ENCODE peak calls at places on chromosome 21, in ten cellular contexts. One of them, this sample, is unnamed. For H3K36me3, the result is how much of the 10 kb centered on the place peaks cover.

GRCh38 chr21:25858328-25858727 is 123.6 kb downstream of the GABPA start:
- DNase-seq in fibroblast of lung: no peak
- DNase-seq in gastrocnemius medialis: no peak
- DNase-seq in iPS DF 6.9: no peak
- DNase-seq in H7: no peak
- DNase-seq in suprapubic skin: no peak
- DNase-seq in pancreas: no peak
- DNase-seq in DND-41: no peak
- DNase-seq in mucosa of descending colon: no peak
- DNase-seq in heart left ventricle: no peak
- DNase-seq in this sample: no peak

GRCh38 chr21:45167796-45168222 is 93.4 kb downstream of the ADARB1 start:
- DNase-seq in fibroblast of lung: peak
- DNase-seq in gastrocnemius medialis: no peak
- DNase-seq in iPS DF 6.9: no peak
- DNase-seq in H7: no peak
- DNase-seq in suprapubic skin: no peak
- DNase-seq in pancreas: no peak
- DNase-seq in DND-41: no peak
- DNase-seq in mucosa of descending colon: no peak
- DNase-seq in heart left ventricle: no peak
- DNase-seq in this sample: no peak

GRCh38 chr21:14900611-14901010 is 164.2 kb downstream of the NRIP1 start:
- DNase-seq in fibroblast of lung: peak
- DNase-seq in gastrocnemius medialis: no peak
- DNase-seq in iPS DF 6.9: no peak
- DNase-seq in H7: no peak
- DNase-seq in suprapubic skin: no peak
- DNase-seq in pancreas: no peak
- DNase-seq in DND-41: no peak
- DNase-seq in mucosa of descending colon: no peak
- DNase-seq in heart left ventricle: no peak
- DNase-seq in this sample: no peak

GRCh38 chr21:18369115-18369514 is 34.5 kb downstream of the TMPRSS15 start:
- DNase-seq in fibroblast of lung: peak
- DNase-seq in gastrocnemius medialis: no peak
- DNase-seq in iPS DF 6.9: no peak
- DNase-seq in H7: peak
- DNase-seq in suprapubic skin: no peak
- DNase-seq in pancreas: no peak
- DNase-seq in DND-41: no peak
- DNase-seq in mucosa of descending colon: no peak
- DNase-seq in heart left ventricle: no peak
- DNase-seq in this sample: no peak

GRCh38 chr21:44354775-44355771 is 1.7 kb downstream of the TRPM2 start:
- DNase-seq in fibroblast of lung: no peak
- DNase-seq in gastrocnemius medialis: no peak
- DNase-seq in iPS DF 6.9: no peak
- DNase-seq in H7: peak
- DNase-seq in suprapubic skin: no peak
- DNase-seq in pancreas: no peak
- DNase-seq in DND-41: peak
- DNase-seq in mucosa of descending colon: no peak
- DNase-seq in heart left ventricle: no peak
- DNase-seq in this sample: no peak

GRCh38 chr21:26188422-26188821 is 17.9 kb upstream of the APP start:
- DNase-seq in fibroblast of lung: no peak
- DNase-seq in gastrocnemius medialis: no peak
- DNase-seq in iPS DF 6.9: no peak
- DNase-seq in H7: no peak
- DNase-seq in suprapubic skin: no peak
- DNase-seq in pancreas: no peak
- DNase-seq in DND-41: no peak
- DNase-seq in mucosa of descending colon: no peak
- DNase-seq in heart left ventricle: no peak
- DNase-seq in this sample: no peak

GRCh38 chr21:39004776-39005605 is 178.3 kb downstream of the PSMG1 start:
- DNase-seq in fibroblast of lung: peak
- DNase-seq in gastrocnemius medialis: no peak
- DNase-seq in iPS DF 6.9: no peak
- DNase-seq in H7: peak
- DNase-seq in suprapubic skin: no peak
- DNase-seq in pancreas: no peak
- DNase-seq in DND-41: peak
- DNase-seq in mucosa of descending colon: peak
- DNase-seq in heart left ventricle: peak
- DNase-seq in this sample: peak

GRCh38 chr21:25457411-25457810 is 149.9 kb downstream of the MRPL39 start:
- DNase-seq in fibroblast of lung: peak
- DNase-seq in gastrocnemius medialis: no peak
- DNase-seq in iPS DF 6.9: no peak
- DNase-seq in H7: no peak
- DNase-seq in suprapubic skin: no peak
- DNase-seq in pancreas: no peak
- DNase-seq in DND-41: no peak
- DNase-seq in mucosa of descending colon: no peak
- DNase-seq in heart left ventricle: no peak
- DNase-seq in this sample: no peak

GRCh38 chr21:44709426-44710293 is 1.7 kb downstream of the TSPEAR start:
- DNase-seq in fibroblast of lung: no peak
- DNase-seq in gastrocnemius medialis: no peak
- DNase-seq in iPS DF 6.9: no peak
- DNase-seq in H7: peak
- DNase-seq in suprapubic skin: peak
- DNase-seq in pancreas: no peak
- DNase-seq in DND-41: no peak
- DNase-seq in mucosa of descending colon: no peak
- DNase-seq in heart left ventricle: no peak
- DNase-seq in this sample: no peak

GRCh38 chr21:18164933-18165332 is 79.7 kb upstream of the CHODL start:
- DNase-seq in fibroblast of lung: no peak
- DNase-seq in gastrocnemius medialis: no peak
- DNase-seq in iPS DF 6.9: no peak
- DNase-seq in H7: no peak
- DNase-seq in suprapubic skin: no peak
- DNase-seq in pancreas: no peak
- DNase-seq in DND-41: no peak
- DNase-seq in mucosa of descending colon: no peak
- DNase-seq in heart left ventricle: no peak
- DNase-seq in this sample: no peak

GRCh38 chr21:44539031-44539430 is 964 bp downstream of the KRTAP10-1 start:
- DNase-seq in fibroblast of lung: no peak
- DNase-seq in gastrocnemius medialis: no peak
- DNase-seq in iPS DF 6.9: no peak
- DNase-seq in H7: peak
- DNase-seq in suprapubic skin: no peak
- DNase-seq in pancreas: no peak
- DNase-seq in DND-41: no peak
- DNase-seq in mucosa of descending colon: no peak
- DNase-seq in heart left ventricle: no peak
- DNase-seq in this sample: no peak

GRCh38 chr21:21831036-21831435 is 832.8 kb downstream of the NCAM2 start:
- DNase-seq in fibroblast of lung: no peak
- DNase-seq in gastrocnemius medialis: no peak
- DNase-seq in iPS DF 6.9: no peak
- DNase-seq in H7: no peak
- DNase-seq in suprapubic skin: no peak
- DNase-seq in pancreas: no peak
- DNase-seq in DND-41: no peak
- DNase-seq in mucosa of descending colon: no peak
- DNase-seq in heart left ventricle: no peak
- DNase-seq in this sample: no peak

GRCh38 chr21:18663663-18664062 is 260.1 kb upstream of the TMPRSS15 start:
- DNase-seq in fibroblast of lung: no peak
- DNase-seq in gastrocnemius medialis: no peak
- DNase-seq in iPS DF 6.9: no peak
- DNase-seq in H7: no peak
- DNase-seq in suprapubic skin: no peak
- DNase-seq in pancreas: no peak
- DNase-seq in DND-41: no peak
- DNase-seq in mucosa of descending colon: no peak
- DNase-seq in heart left ventricle: no peak
- DNase-seq in this sample: no peak

GRCh38 chr21:34651032-34651431 is 17.8 kb upstream of the CLIC6 start:
- DNase-seq in fibroblast of lung: no peak
- DNase-seq in gastrocnemius medialis: no peak
- DNase-seq in iPS DF 6.9: no peak
- DNase-seq in H7: no peak
- DNase-seq in suprapubic skin: no peak
- DNase-seq in pancreas: no peak
- DNase-seq in DND-41: no peak
- DNase-seq in mucosa of descending colon: no peak
- DNase-seq in heart left ventricle: no peak
- DNase-seq in this sample: no peak

GRCh38 chr21:35664683-35665082 is 395.6 kb downstream of the SETD4 start:
- DNase-seq in fibroblast of lung: no peak
- DNase-seq in gastrocnemius medialis: no peak
- DNase-seq in iPS DF 6.9: no peak
- DNase-seq in H7: no peak
- DNase-seq in suprapubic skin: no peak
- DNase-seq in pancreas: no peak
- DNase-seq in DND-41: peak
- DNase-seq in mucosa of descending colon: no peak
- DNase-seq in heart left ventricle: no peak
- DNase-seq in this sample: no peak

GRCh38 chr21:18711662-18712061 is 308.1 kb upstream of the TMPRSS15 start:
- DNase-seq in fibroblast of lung: no peak
- DNase-seq in gastrocnemius medialis: no peak
- DNase-seq in iPS DF 6.9: no peak
- DNase-seq in H7: no peak
- DNase-seq in suprapubic skin: no peak
- DNase-seq in pancreas: no peak
- DNase-seq in DND-41: no peak
- DNase-seq in mucosa of descending colon: no peak
- DNase-seq in heart left ventricle: no peak
- DNase-seq in this sample: no peak

GRCh38 chr21:38448619-38449186 is 49.6 kb downstream of the ERG start:
- DNase-seq in fibroblast of lung: no peak
- DNase-seq in gastrocnemius medialis: no peak
- DNase-seq in iPS DF 6.9: peak
- DNase-seq in H7: peak
- DNase-seq in suprapubic skin: no peak
- DNase-seq in pancreas: no peak
- DNase-seq in DND-41: no peak
- DNase-seq in mucosa of descending colon: no peak
- DNase-seq in heart left ventricle: no peak
- DNase-seq in this sample: no peak

GRCh38 chr21:37710555-37711293 is 205.5 kb downstream of the KCNJ6 start:
- DNase-seq in fibroblast of lung: peak
- DNase-seq in gastrocnemius medialis: peak
- DNase-seq in iPS DF 6.9: no peak
- DNase-seq in H7: no peak
- DNase-seq in suprapubic skin: no peak
- DNase-seq in pancreas: no peak
- DNase-seq in DND-41: no peak
- DNase-seq in mucosa of descending colon: no peak
- DNase-seq in heart left ventricle: no peak
- DNase-seq in this sample: no peak

DNA sequence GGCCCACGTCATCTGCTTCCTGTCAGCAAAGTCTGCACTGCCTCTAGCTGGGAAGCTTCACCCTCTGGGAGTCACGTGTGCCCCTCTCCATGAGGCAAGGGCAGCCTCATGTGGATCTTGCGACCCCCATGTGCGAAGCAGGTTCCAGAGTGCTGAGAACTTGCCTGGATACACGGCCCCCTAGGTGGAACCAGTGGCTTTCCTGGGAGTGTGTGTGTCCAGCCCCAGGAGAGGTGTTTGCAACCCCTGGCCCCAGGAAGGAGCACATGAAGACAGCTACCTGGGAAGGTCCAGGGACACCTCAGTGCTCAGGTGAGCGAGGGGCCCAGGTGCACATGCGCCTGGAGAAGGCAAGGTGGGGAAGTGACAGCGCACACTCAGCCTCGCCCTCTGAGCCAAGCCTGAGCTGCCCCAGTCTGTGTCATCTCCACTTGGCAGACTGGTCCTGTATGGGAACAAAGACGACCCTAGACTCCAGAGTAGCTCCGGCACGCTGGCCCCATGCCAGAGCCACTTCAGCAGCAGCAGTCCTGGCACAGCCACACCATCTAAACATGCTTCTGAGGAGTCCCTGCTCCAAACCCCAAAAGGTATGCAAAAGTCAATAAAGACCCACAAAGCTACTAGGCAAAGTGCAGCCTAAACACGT is 8.9 kb downstream of the LSS start:
- DNase-seq in fibroblast of lung: no peak
- DNase-seq in gastrocnemius medialis: no peak
- DNase-seq in iPS DF 6.9: no peak
- DNase-seq in H7: no peak
- DNase-seq in suprapubic skin: peak
- DNase-seq in pancreas: no peak
- DNase-seq in DND-41: no peak
- DNase-seq in mucosa of descending colon: no peak
- DNase-seq in heart left ventricle: no peak
- DNase-seq in this sample: no peak
- H3K36me3 ChIP-seq in fibroblast of lung: under half
- H3K36me3 ChIP-seq in gastrocnemius medialis: under half
- H3K36me3 ChIP-seq in iPS DF 6.9: under half
- H3K36me3 ChIP-seq in H7: under half
- H3K36me3 ChIP-seq in suprapubic skin: half or more
- H3K36me3 ChIP-seq in pancreas: under half
- H3K36me3 ChIP-seq in DND-41: half or more
- H3K36me3 ChIP-seq in mucosa of descending colon: under half
- H3K36me3 ChIP-seq in heart left ventricle: half or more
- H3K36me3 ChIP-seq in this sample: half or more

GRCh38 chr21:42849759-42850412 is 29.5 kb downstream of the WDR4 start:
- DNase-seq in fibroblast of lung: no peak
- DNase-seq in gastrocnemius medialis: no peak
- DNase-seq in iPS DF 6.9: no peak
- DNase-seq in H7: peak
- DNase-seq in suprapubic skin: no peak
- DNase-seq in pancreas: no peak
- DNase-seq in DND-41: no peak
- DNase-seq in mucosa of descending colon: peak
- DNase-seq in heart left ventricle: no peak
- DNase-seq in this sample: no peak
- H3K36me3 ChIP-seq in fibroblast of lung: under half
- H3K36me3 ChIP-seq in gastrocnemius medialis: under half
- H3K36me3 ChIP-seq in iPS DF 6.9: half or more
- H3K36me3 ChIP-seq in H7: half or more
- H3K36me3 ChIP-seq in suprapubic skin: half or more
- H3K36me3 ChIP-seq in pancreas: half or more
- H3K36me3 ChIP-seq in DND-41: half or more
- H3K36me3 ChIP-seq in mucosa of descending colon: under half
- H3K36me3 ChIP-seq in heart left ventricle: half or more
- H3K36me3 ChIP-seq in this sample: under half

GRCh38 chr21:33350676-33351075 is 25.9 kb downstream of the IFNAR1 start:
- DNase-seq in fibroblast of lung: no peak
- DNase-seq in gastrocnemius medialis: no peak
- DNase-seq in iPS DF 6.9: no peak
- DNase-seq in H7: no peak
- DNase-seq in suprapubic skin: no peak
- DNase-seq in pancreas: no peak
- DNase-seq in DND-41: no peak
- DNase-seq in mucosa of descending colon: no peak
- DNase-seq in heart left ventricle: no peak
- DNase-seq in this sample: no peak
- H3K36me3 ChIP-seq in fibroblast of lung: under half
- H3K36me3 ChIP-seq in gastrocnemius medialis: under half
- H3K36me3 ChIP-seq in iPS DF 6.9: under half
- H3K36me3 ChIP-seq in H7: under half
- H3K36me3 ChIP-seq in suprapubic skin: half or more
- H3K36me3 ChIP-seq in pancreas: under half
- H3K36me3 ChIP-seq in DND-41: half or more
- H3K36me3 ChIP-seq in mucosa of descending colon: under half
- H3K36me3 ChIP-seq in heart left ventricle: half or more
- H3K36me3 ChIP-seq in this sample: half or more

GRCh38 chr21:31072486-31072885 is 34.2 kb upstream of the KRTAP19-8 start:
- DNase-seq in fibroblast of lung: no peak
- DNase-seq in gastrocnemius medialis: no peak
- DNase-seq in iPS DF 6.9: no peak
- DNase-seq in H7: no peak
- DNase-seq in suprapubic skin: no peak
- DNase-seq in pancreas: no peak
- DNase-seq in DND-41: no peak
- DNase-seq in mucosa of descending colon: no peak
- DNase-seq in heart left ventricle: no peak
- DNase-seq in this sample: no peak
- H3K36me3 ChIP-seq in fibroblast of lung: under half
- H3K36me3 ChIP-seq in gastrocnemius medialis: under half
- H3K36me3 ChIP-seq in iPS DF 6.9: under half
- H3K36me3 ChIP-seq in H7: under half
- H3K36me3 ChIP-seq in suprapubic skin: under half
- H3K36me3 ChIP-seq in pancreas: under half
- H3K36me3 ChIP-seq in DND-41: under half
- H3K36me3 ChIP-seq in mucosa of descending colon: under half
- H3K36me3 ChIP-seq in heart left ventricle: under half
- H3K36me3 ChIP-seq in this sample: under half